ENCODE peak calls at places on chromosomes 4 and X, in seven cellular contexts. W, Y, B, C, E, H and J are unnamed samples.
A peak's percentile ranks its signal among the peaks of the same experiment; 100 is the strongest.

GRCh38 chr4:113276448-113277158 is 227.2 kb downstream of the ANK2 start:
- DNase-seq in W (no peak), Y (no peak), B (no peak), C (no peak), E (no peak), H (no peak), J (no peak)

GRCh38 chr4:183591301-183591700 is 67.7 kb downstream of the RWDD4 start:
- DNase-seq in W (peak; percentile 52), Y (no peak), B (no peak), C (no peak), E (no peak), H (no peak), J (no peak)

GRCh38 chrX:2631743-2632532 is 59.2 kb upstream of the CD99 start:
- DNase-seq in W (no peak), Y (no peak), B (no peak), C (no peak), E (no peak), H (no peak), J (no peak)

GRCh38 chr4:15469402-15470148 is at the start of gene CC2D2A:
- DNase-seq in W (peak; percentile 69), Y (no peak), B (no peak), C (no peak), E (no peak), H (peak; percentile 3), J (no peak)

GRCh38 chr4:31737419-31737818 is 1017.2 kb downstream of the PCDH7 start:
- DNase-seq in W (no peak), Y (no peak), B (no peak), C (no peak), E (no peak), H (no peak), J (no peak)

GRCh38 chr4:24912252-24913098 is at the start of gene CCDC149:
- DNase-seq in W (peak; percentile 57), Y (no peak), B (no peak), C (no peak), E (peak; percentile 64), H (peak; percentile 71), J (no peak)

GRCh38 chr4:54566608-54567007 is 91.1 kb upstream of the KIT start:
- DNase-seq in W (no peak), Y (no peak), B (no peak), C (no peak), E (no peak), H (peak; percentile 60), J (no peak)

GRCh38 chr4:86033171-86033570 is 326.7 kb downstream of the MAPK10 start:
- DNase-seq in W (peak; percentile 41), Y (no peak), B (peak; percentile 40), C (no peak), E (no peak), H (no peak), J (no peak)

GRCh38 chr4:164252286-164252685 is 501.6 kb upstream of the SMIM31 start:
- DNase-seq in W (no peak), Y (no peak), B (no peak), C (peak; percentile 14), E (no peak), H (no peak), J (no peak)

GRCh38 chrX:153560466-153560865 is 38.5 kb downstream of the CCNQ start:
- DNase-seq in W (no peak), Y (no peak), B (no peak), C (no peak), E (no peak), H (no peak), J (no peak)

GRCh38 chrX:153882086-153882498 is 3.9 kb downstream of the L1CAM start:
- DNase-seq in W (peak; percentile 13), Y (no peak), B (no peak), C (no peak), E (no peak), H (no peak), J (no peak)

GRCh38 chr4:76688737-76689078 is 209.2 kb downstream of the SOWAHB start:
- DNase-seq in W (peak; percentile 38), Y (no peak), B (no peak), C (no peak), E (no peak), H (no peak), J (no peak)

GRCh38 chr4:139246166-139246565 is 33.9 kb downstream of the MGARP start:
- DNase-seq in W (no peak), Y (no peak), B (no peak), C (no peak), E (no peak), H (no peak), J (no peak)

GRCh38 chr4:33649015-33649414 is 2595.3 kb downstream of the ARAP2 start:
- DNase-seq in W (peak; percentile 5), Y (no peak), B (peak; percentile 36), C (no peak), E (no peak), H (no peak), J (no peak)

GRCh38 chrX:63784902-63785692 is at the start of gene ARHGEF9:
- DNase-seq in W (no peak), Y (no peak), B (no peak), C (peak; percentile 1), E (peak; percentile 46), H (no peak), J (no peak)

GRCh38 chr4:97900187-97900586 is 243.1 kb downstream of the STPG2 start:
- DNase-seq in W (no peak), Y (no peak), B (no peak), C (no peak), E (no peak), H (no peak), J (no peak)

GRCh38 chr4:120939693-120940092 is 17.2 kb upstream of the PRDM5 start:
- DNase-seq in W (no peak), Y (peak; percentile 4), B (no peak), C (no peak), E (no peak), H (no peak), J (no peak)

GRCh38 chr4:153238146-153238919 is 34.1 kb downstream of the TRIM2 start:
- DNase-seq in W (no peak), Y (no peak), B (no peak), C (no peak), E (no peak), H (no peak), J (no peak)

GRCh38 chrX:136176399-136176825 is 29.1 kb downstream of the FHL1 start:
- DNase-seq in W (peak; percentile 90), Y (no peak), B (peak; percentile 75), C (no peak), E (no peak), H (no peak), J (no peak)

GRCh38 chr4:140469806-140470733 is 28.0 kb downstream of the MGAT4D start:
- DNase-seq in W (no peak), Y (no peak), B (no peak), C (no peak), E (peak; percentile 20), H (no peak), J (no peak)

GRCh38 chr4:48968814-48969213 is 17.3 kb upstream of the CWH43 start:
- DNase-seq in W (peak; percentile 96), Y (no peak), B (peak; percentile 24), C (no peak), E (no peak), H (no peak), J (no peak)

GRCh38 chr4:150960818-150961217 is 54.3 kb downstream of the LRBA start:
- DNase-seq in W (no peak), Y (peak; percentile 11), B (no peak), C (no peak), E (no peak), H (no peak), J (peak; percentile 48)

GRCh38 chr4:32349026-32349425 is 1628.9 kb downstream of the PCDH7 start:
- DNase-seq in W (no peak), Y (no peak), B (no peak), C (no peak), E (no peak), H (no peak), J (no peak)

GRCh38 chrX:54422168-54422567 is 18.0 kb upstream of the TSR2 start:
- DNase-seq in W (no peak), Y (no peak), B (no peak), C (no peak), E (no peak), H (no peak), J (no peak)

GRCh38 chr4:76212851-76213414 is 691 bp downstream of the SCARB2 start:
- DNase-seq in W (peak; percentile 61), Y (peak; percentile 48), B (no peak), C (no peak), E (no peak), H (no peak), J (no peak)

GRCh38 chr4:99879458-99879857 is 14.8 kb downstream of the LAMTOR3 start:
- DNase-seq in W (no peak), Y (no peak), B (no peak), C (no peak), E (no peak), H (no peak), J (no peak)

GRCh38 chr4:77220841-77221613 is 64.0 kb downstream of the CCNG2 start:
- DNase-seq in W (peak; percentile 54), Y (peak; percentile 27), B (no peak), C (no peak), E (no peak), H (no peak), J (no peak)

GRCh38 chr4:130026185-130026584 is 930.2 kb downstream of the C4orf33 start:
- DNase-seq in W (no peak), Y (no peak), B (no peak), C (no peak), E (no peak), H (peak; percentile 99), J (no peak)

GRCh38 chr4:99868126-99868596 is 26.1 kb downstream of the LAMTOR3 start:
- DNase-seq in W (peak; percentile 25), Y (no peak), B (peak; percentile 32), C (no peak), E (no peak), H (no peak), J (no peak)

GRCh38 chr4:73978886-73979285 is 2.9 kb downstream of the PF4 start:
- DNase-seq in W (peak; percentile 93), Y (peak; percentile 31), B (peak; percentile 40), C (no peak), E (no peak), H (no peak), J (no peak)

GRCh38 chr4:62670509-62670908 is 1470.4 kb downstream of the ADGRL3 start:
- DNase-seq in W (no peak), Y (no peak), B (no peak), C (no peak), E (no peak), H (peak; percentile 51), J (no peak)

GRCh38 chr4:153447175-153447887 is 18.8 kb upstream of the TMEM131L start:
- DNase-seq in W (peak; percentile 83), Y (no peak), B (no peak), C (no peak), E (no peak), H (no peak), J (no peak)

GRCh38 chr4:1201851-1202525 is 29.6 kb upstream of the SPON2 start:
- DNase-seq in W (peak; percentile 95), Y (no peak), B (peak; percentile 74), C (no peak), E (peak; percentile 42), H (no peak), J (peak; percentile 78)